ENCODE peak calls at places on chromosome 20, in ten cellular contexts. P is stomach; X is spleen; W is AG04450; N is ovary; Q is lower lobe of right lung; V is CD8-positive, alpha-beta T cell; B is tibial artery; G is neuronal stem cell; L is astrocyte of the spinal cord. U is an unnamed sample.

GRCh38 chr20:50037123-50037522 is 54.3 kb downstream of the SNAI1 start:
- DNase-seq in N (no peak), G (no peak), W (no peak), B (no peak), X (no peak), P (no peak), Q (no peak), V (no peak), L (no peak), U (no peak)

GRCh38 chr20:17619351-17620093 is 49.6 kb downstream of the DSTN start:
- DNase-seq in N (no peak), P (peak; percentile 22), X (no peak), W (no peak), V (no peak), B (peak; percentile 62), L (no peak), G (no peak), Q (no peak), U (no peak)

GRCh38 chr20:18611492-18611891 is 23.6 kb downstream of the DTD1 start:
- DNase-seq in Q (no peak), X (no peak), G (no peak), V (no peak), W (no peak), B (no peak), L (peak; percentile 12), N (no peak), P (no peak), U (no peak)

GRCh38 chr20:7346562-7346961 is 579.1 kb downstream of the BMP2 start:
- DNase-seq in N (no peak), Q (no peak), B (no peak), V (no peak), L (no peak), P (no peak), X (no peak), W (no peak), G (no peak), U (peak; percentile 89)

GRCh38 chr20:51480507-51481270 is 61.8 kb downstream of the NFATC2 start:
- DNase-seq in N (no peak), G (no peak), B (peak; percentile 4), Q (no peak), P (no peak), X (peak; percentile 35), W (no peak), L (no peak), V (no peak), U (peak; percentile 55)

GRCh38 chr20:32832664-32833063 is 12.9 kb downstream of the MAPRE1 start:
- DNase-seq in N (no peak), X (no peak), P (no peak), G (no peak), V (no peak), L (no peak), W (no peak), Q (no peak), B (no peak), U (no peak)

GRCh38 chr20:2109425-2110210 is 8.0 kb downstream of the STK35 start:
- DNase-seq in W (no peak), G (no peak), B (peak; percentile 57), V (no peak), N (peak; percentile 29), Q (no peak), L (peak; percentile 15), X (no peak), P (peak; percentile 56), U (no peak)

GRCh38 chr20:35508493-35509218 is 20.8 kb downstream of the C20orf173 start:
- DNase-seq in N (no peak), L (no peak), X (no peak), P (no peak), G (no peak), Q (no peak), B (no peak), V (no peak), W (no peak), U (no peak)

GRCh38 chr20:37270586-37271420 is 9.2 kb upstream of the GHRH start:
- DNase-seq in W (no peak), X (no peak), L (peak; percentile 11), P (no peak), G (no peak), Q (no peak), V (no peak), N (no peak), B (no peak), U (no peak)

DNA sequence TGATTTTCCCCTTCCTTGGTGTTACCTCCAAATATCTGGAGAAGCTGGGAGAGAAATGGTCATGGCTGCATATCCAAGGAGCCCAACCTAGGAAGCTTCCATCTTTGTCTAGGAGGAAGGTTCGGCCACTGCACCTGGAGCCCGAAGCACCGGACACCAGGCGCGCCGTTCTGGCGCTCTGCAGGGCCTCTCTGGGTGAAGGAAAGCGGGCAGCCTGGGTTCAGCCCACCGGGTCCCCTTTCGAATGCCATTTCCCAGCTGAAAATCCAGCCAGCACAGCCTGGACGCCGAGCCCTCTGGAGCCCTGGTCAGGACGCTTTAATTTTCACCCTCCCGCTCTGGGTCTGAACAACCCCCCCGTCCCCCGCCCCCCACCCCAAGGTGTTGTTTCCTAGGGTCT is 1.2 kb downstream of the LINC00237 start:
- DNase-seq in Q (no peak), G (no peak), V (no peak), B (no peak), W (no peak), X (no peak), N (no peak), L (no peak), P (no peak), U (no peak)
- H3K4me3 ChIP-seq in Q (no peak overlapping the region), G (no peak overlapping the region), V (no peak overlapping the region), B (no peak overlapping the region), W (no peak overlapping the region), X (no peak overlapping the region), N (no peak overlapping the region), L (no peak overlapping the region), P (no peak overlapping the region), U (no peak overlapping the region)

DNA sequence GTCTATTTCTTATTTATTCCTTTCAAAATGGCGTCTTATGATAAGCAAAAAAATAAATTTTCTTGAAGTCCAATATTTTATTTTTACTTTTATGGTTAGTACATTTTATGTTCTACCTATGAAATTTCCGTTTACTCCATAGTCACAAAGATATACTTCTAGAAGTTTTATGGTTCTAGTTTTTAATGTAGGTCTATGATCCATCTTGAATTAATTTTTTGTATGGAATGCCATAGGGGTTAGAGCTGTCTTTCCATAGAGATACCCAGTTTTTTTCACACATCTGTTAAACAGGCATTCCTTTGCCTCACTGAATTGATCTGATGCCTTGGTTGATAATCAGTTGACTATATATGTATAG is 24.9 kb upstream of the ASIP start:
- DNase-seq in X (no peak), B (no peak), N (no peak), P (no peak), G (no peak), V (no peak), Q (no peak), L (no peak), W (no peak), U (no peak)
- H3K4me3 ChIP-seq in X (peak overlapping the region; percentile 34), B (peak overlapping the region; percentile 50), N (peak overlapping the region; percentile 64), P (peak overlapping the region; percentile 37), G (no peak overlapping the region), V (no peak overlapping the region), Q (peak overlapping the region; percentile 57), L (peak overlapping the region; percentile 50), W (peak overlapping the region; percentile 81), U (peak overlapping the region; percentile 22)

DNA sequence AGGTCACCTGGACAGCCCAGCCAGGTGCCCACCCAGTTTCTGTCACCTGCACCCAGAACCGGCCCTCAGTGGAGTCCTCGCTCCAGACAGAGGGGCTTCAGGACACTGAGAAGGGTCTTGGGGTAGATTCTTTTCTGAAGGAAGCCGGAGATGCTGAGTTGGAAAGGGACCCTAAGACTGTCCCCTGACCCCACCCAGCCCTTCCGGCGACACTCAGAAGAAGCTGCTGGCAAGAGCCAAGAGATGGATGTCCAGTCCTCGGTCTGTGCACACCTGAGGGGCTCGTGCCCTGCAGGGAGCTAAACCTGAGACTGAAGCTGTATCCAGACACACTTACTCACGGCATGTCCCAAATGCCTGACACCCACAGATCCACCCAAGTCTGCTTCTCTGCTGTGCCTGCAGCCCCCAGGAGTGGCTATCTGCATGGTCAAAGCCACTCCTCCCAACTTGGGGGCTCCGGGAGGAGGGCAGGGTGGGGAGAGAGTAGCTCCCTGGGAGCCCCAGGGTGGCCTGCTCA is 20.2 kb downstream of the NTSR1 start:
- DNase-seq in P (no peak), B (peak; percentile 61), G (no peak), Q (peak; percentile 28), X (no peak), N (no peak), L (no peak), V (no peak), W (no peak), U (peak; percentile 76)
- H3K4me3 ChIP-seq in P (no peak overlapping the region), B (no peak overlapping the region), G (no peak overlapping the region), Q (no peak overlapping the region), X (no peak overlapping the region), N (no peak overlapping the region), L (no peak overlapping the region), V (no peak overlapping the region), W (no peak overlapping the region), U (no peak overlapping the region)

GRCh38 chr20:46893051-46893450 is 1.6 kb upstream of the EYA2 start:
- DNase-seq in N (no peak), V (no peak), B (no peak), W (no peak), Q (no peak), P (no peak), G (no peak), X (no peak), L (no peak), U (no peak)

GRCh38 chr20:46894579-46894958 is at the start of gene EYA2:
- DNase-seq in N (no peak), Q (no peak), V (no peak), L (no peak), P (peak; percentile 32), W (no peak), B (no peak), X (no peak), G (peak; percentile 24), U (no peak)

GRCh38 chr20:46895906-46896242 is 1.2 kb downstream of the EYA2 start:
- DNase-seq in G (no peak), V (no peak), X (no peak), N (no peak), Q (no peak), W (no peak), L (no peak), P (no peak), B (no peak), U (no peak)

GRCh38 chr20:46893877-46894578 is 615 bp upstream of the EYA2 start:
- DNase-seq in P (no peak), G (no peak), N (no peak), X (no peak), W (no peak), L (no peak), Q (no peak), V (no peak), B (no peak), U (no peak)

DNA sequence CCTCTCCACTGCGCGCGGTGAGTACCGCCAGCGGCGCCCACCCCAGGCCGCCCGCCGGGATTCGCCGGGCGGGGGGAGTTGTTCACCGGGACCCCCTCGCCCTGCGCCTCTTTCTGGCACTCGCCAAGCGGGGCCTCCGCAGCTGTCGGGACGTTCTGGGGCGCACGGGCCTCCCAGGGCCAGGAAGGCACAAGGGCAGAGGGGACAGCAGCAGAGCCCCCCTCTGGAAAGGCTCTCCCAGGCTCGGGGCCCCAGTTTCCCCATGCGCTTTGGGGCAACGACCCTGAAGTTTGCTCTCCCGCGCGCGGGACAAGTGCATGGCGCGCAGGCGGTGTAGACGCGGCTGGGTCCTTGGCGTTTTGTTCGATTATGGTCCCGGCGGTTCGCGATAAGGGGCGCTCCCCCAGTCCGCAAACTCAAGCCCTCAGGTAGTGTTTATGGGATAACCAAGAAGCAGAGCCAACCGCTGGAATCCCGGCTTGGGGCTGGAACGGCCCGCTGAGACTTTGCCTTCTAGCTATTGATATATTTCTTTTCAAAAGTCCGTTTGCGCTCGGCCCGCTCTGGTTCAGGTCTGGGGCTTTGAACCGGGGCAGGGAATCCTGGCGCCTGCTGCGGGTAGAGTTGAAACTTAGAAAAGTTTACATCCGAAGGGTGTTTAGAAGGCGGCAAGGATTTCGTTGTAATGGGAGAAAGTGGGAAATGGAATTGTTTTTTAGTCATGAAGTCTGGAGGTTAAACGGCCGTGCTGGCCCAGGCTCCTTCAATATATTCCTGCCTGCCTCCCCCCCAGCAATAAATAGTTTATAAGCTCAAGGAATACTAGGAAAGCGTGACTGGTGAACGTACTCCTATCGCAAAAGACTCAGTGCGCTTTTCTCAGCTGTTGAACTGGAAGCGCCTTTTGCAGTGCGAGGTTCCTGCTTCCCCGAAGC is 595 bp downstream of the EYA2 start:
- DNase-seq in X (no peak), G (peak; percentile 38), W (no peak), L (peak; percentile 19), N (no peak), V (no peak), Q (no peak), B (no peak), P (peak; percentile 36), U (no peak)
- H3K4me3 ChIP-seq in X (peak overlapping the region; percentile 24), G (peak overlapping the region; percentile 77), W (peak overlapping the region; percentile 70), L (peak overlapping the region; percentile 15), N (peak overlapping the region; percentile 36), V (no peak overlapping the region), Q (peak overlapping the region; percentile 44), B (peak overlapping the region; percentile 38), P (peak overlapping the region; percentile 53), U (peak overlapping the region; percentile 54)